ENCODE peak calls at places on chromosomes 11 and 22, in seven cellular contexts. T, B, D, H, L, Q and S are unnamed samples.

GRCh38 chr11:111441443-111441842 is 62.4 kb upstream of the POU2AF1 start:
- DNase-seq in T (no peak), B (no peak), D (no peak), H (no peak), L (peak; percentile 68), Q (no peak), S (no peak)

GRCh38 chr22:45945621-45946020 is 31.3 kb downstream of the WNT7B start:
- DNase-seq in T (no peak), B (no peak), D (no peak), H (no peak), L (no peak), Q (no peak), S (no peak)

GRCh38 chr11:72821920-72822799 is 7.9 kb downstream of the ATG16L2 start:
- DNase-seq in T (peak; percentile 96), B (peak; percentile 77), D (peak; percentile 82), H (peak; percentile 80), L (peak; percentile 54), Q (peak; percentile 96), S (peak; percentile 82)

GRCh38 chr11:113373306-113373705 is 14.3 kb upstream of the ANKK1 start:
- DNase-seq in T (no peak), B (no peak), D (no peak), H (no peak), L (peak; percentile 48), Q (no peak), S (no peak)

GRCh38 chr22:35470903-35471321 is 69.7 kb upstream of the RASD2 start:
- DNase-seq in T (no peak), B (no peak), D (no peak), H (no peak), L (no peak), Q (no peak), S (no peak)

GRCh38 chr11:11281626-11282025 is 71.4 kb downstream of the CSNK2A3 start:
- DNase-seq in T (no peak), B (no peak), D (no peak), H (no peak), L (no peak), Q (peak; percentile 86), S (no peak)

GRCh38 chr11:11798586-11799438 is 43.0 kb upstream of the USP47 start:
- DNase-seq in T (peak; percentile 95), B (peak; percentile 79), D (peak; percentile 35), H (peak; percentile 89), L (no peak), Q (no peak), S (peak; percentile 73)

GRCh38 chr11:67642148-67642475 is 2.5 kb upstream of the TBX10 start:
- DNase-seq in T (no peak), B (no peak), D (no peak), H (no peak), L (no peak), Q (no peak), S (no peak)

GRCh38 chr11:32137869-32138268 is 47.0 kb downstream of the RCN1 start:
- DNase-seq in T (no peak), B (no peak), D (no peak), H (no peak), L (no peak), Q (no peak), S (no peak)

GRCh38 chr22:44200855-44201550 is 20.3 kb downstream of the PARVG start:
- DNase-seq in T (no peak), B (no peak), D (no peak), H (no peak), L (no peak), Q (peak; percentile 87), S (no peak)

GRCh38 chr22:40326905-40327735 is 19.2 kb upstream of the ADSL start:
- DNase-seq in T (no peak), B (no peak), D (no peak), H (no peak), L (no peak), Q (no peak), S (no peak)

GRCh38 chr11:71936825-71937224 is 8.0 kb downstream of the RNF121 start:
- DNase-seq in T (no peak), B (no peak), D (no peak), H (no peak), L (no peak), Q (no peak), S (no peak)

GRCh38 chr11:46212720-46213119 is 64.7 kb upstream of the CREB3L1 start:
- DNase-seq in T (no peak), B (no peak), D (no peak), H (no peak), L (no peak), Q (no peak), S (no peak)